ENCODE peak calls at places on chromosomes 7 and 10, in eight cellular contexts. I is caudate nucleus, E is skeletal muscle cell, V is breast epithelium, U is WTC11, K is substantia nigra, X is GM03348, D is BJ. G is an unnamed sample.
A peak's percentile ranks its signal among the peaks of the same experiment; 100 is the strongest.

GRCh38 chr7:90298145-90299038 is 22.7 kb downstream of the FAM237B start:
- DNase-seq in I (no peak), E (peak; percentile 42), V (no peak), U (no peak), K (no peak), X (peak; percentile 83), D (peak; percentile 11), G (peak; percentile 71)

GRCh38 chr10:23034790-23035189 is 60.6 kb upstream of the MSRB2 start:
- DNase-seq in I (no peak), E (no peak), V (no peak), U (no peak), K (no peak), X (no peak), D (no peak), G (no peak)

GRCh38 chr7:23377134-23377533 is 78.0 kb downstream of the MALSU1 start:
- DNase-seq in I (no peak), E (no peak), V (no peak), U (no peak), K (no peak), X (no peak), D (no peak), G (no peak)

GRCh38 chr10:3173173-3173878 is 744 bp upstream of the PITRM1 start:
- DNase-seq in I (no peak), E (no peak), V (peak; percentile 91), U (peak; percentile 100), K (no peak), X (no peak), D (no peak), G (no peak)

GRCh38 chr10:94146746-94147145 is 153.0 kb downstream of the PLCE1 start:
- DNase-seq in I (no peak), E (no peak), V (no peak), U (no peak), K (no peak), X (no peak), D (no peak), G (no peak)

GRCh38 chr10:24416248-24416647 is 207.3 kb downstream of the KIAA1217 start:
- DNase-seq in I (no peak), E (no peak), V (no peak), U (no peak), K (no peak), X (no peak), D (no peak), G (no peak)

GRCh38 chr7:130490888-130491771 is 755 bp upstream of the MEST start:
- DNase-seq in I (peak; percentile 27), E (no peak), V (no peak), U (peak; percentile 71), K (no peak), X (peak; percentile 70), D (no peak), G (no peak)

GRCh38 chr7:108293190-108293612 is 163.0 kb downstream of the NRCAM start:
- DNase-seq in I (no peak), E (no peak), V (no peak), U (no peak), K (no peak), X (no peak), D (no peak), G (no peak)

GRCh38 chr7:125648543-125648942 is 718.9 kb upstream of the POT1 start:
- DNase-seq in I (no peak), E (no peak), V (no peak), U (no peak), K (no peak), X (no peak), D (no peak), G (no peak)

GRCh38 chr7:94286111-94286510 is 108.6 kb upstream of the COL1A2 start:
- DNase-seq in I (no peak), E (peak; percentile 41), V (no peak), U (no peak), K (no peak), X (no peak), D (no peak), G (no peak)

G was measured in HFFc6.